ENCODE peak calls at places on chromosomes 1 and 21, in nine cellular contexts. A, Q, J, P, H, K, S, L and N are unnamed samples.
A peak's percentile ranks its signal among the peaks of the same experiment; 100 is the strongest.

GRCh38 chr1:200973937-200974657 is 49.4 kb downstream of the KIF21B start:
- DNase-seq in A (no peak), Q (no peak), J (no peak), P (no peak), H (no peak), K (no peak), S (no peak), L (no peak), N (no peak)

GRCh38 chr1:246703581-246703980 is 20.6 kb upstream of the SCCPDH start:
- DNase-seq in A (no peak), Q (no peak), J (peak; percentile 32), P (no peak), H (no peak), K (no peak), S (no peak), L (no peak), N (no peak)

GRCh38 chr1:197920345-197921117 is 3.4 kb downstream of the LHX9 start:
- DNase-seq in A (peak; percentile 46), Q (no peak), J (no peak), P (no peak), H (no peak), K (no peak), S (no peak), L (no peak), N (no peak)

GRCh38 chr21:42654179-42654912 is 925 bp downstream of the PDE9A start:
- DNase-seq in A (peak; percentile 25), Q (peak; percentile 66), J (no peak), P (no peak), H (peak; percentile 45), K (no peak), S (peak; percentile 41), L (peak; percentile 15), N (no peak)

GRCh38 chr1:10966233-10966632 is 46.2 kb upstream of the TARDBP start:
- DNase-seq in A (no peak), Q (no peak), J (no peak), P (no peak), H (no peak), K (no peak), S (no peak), L (no peak), N (no peak)

GRCh38 chr1:224245188-224245587 is 62.1 kb downstream of the DEGS1 start:
- DNase-seq in A (peak; percentile 79), Q (no peak), J (no peak), P (no peak), H (no peak), K (peak; percentile 22), S (peak; percentile 15), L (no peak), N (no peak)

GRCh38 chr1:232950919-232951579 is 638 bp downstream of the NTPCR start:
- DNase-seq in A (peak; percentile 60), Q (no peak), J (peak; percentile 29), P (no peak), H (peak; percentile 15), K (no peak), S (peak; percentile 13), L (peak; percentile 26), N (peak; percentile 16)

GRCh38 chr1:27572019-27572678 is 31.8 kb downstream of the AHDC1 start:
- DNase-seq in A (no peak), Q (peak; percentile 59), J (no peak), P (no peak), H (no peak), K (no peak), S (no peak), L (no peak), N (no peak)